ENCODE peak calls at places on chromosomes 12 and 14, in six cellular contexts. One of them, this sample, is unnamed.
A peak's percentile ranks its signal among the peaks of the same experiment; 100 is the strongest.

GRCh38 chr12:43758247-43758727 is 303 bp downstream of the PUS7L start:
- DNase-seq in CD8-positive, alpha-beta T cell: no peak
- DNase-seq in cardiac muscle cell: no peak
- DNase-seq in heart right ventricle: no peak
- DNase-seq in adrenal gland: no peak
- DNase-seq in H9: no peak
- DNase-seq in this sample: no peak

GRCh38 chr12:116241157-116241772 is 36.2 kb downstream of the MED13L start:
- DNase-seq in CD8-positive, alpha-beta T cell: no peak
- DNase-seq in H9: no peak
- DNase-seq in adrenal gland: no peak
- DNase-seq in cardiac muscle cell: no peak
- DNase-seq in heart right ventricle: no peak
- DNase-seq in this sample: no peak

GRCh38 chr14:96576359-96576758 is 74.2 kb downstream of the PAPOLA start:
- DNase-seq in CD8-positive, alpha-beta T cell: no peak
- DNase-seq in H9: no peak
- DNase-seq in heart right ventricle: no peak
- DNase-seq in cardiac muscle cell: no peak
- DNase-seq in adrenal gland: no peak
- DNase-seq in this sample: peak; percentile 76

GRCh38 chr14:74502236-74503019 is 8.9 kb downstream of the ISCA2 start:
- DNase-seq in CD8-positive, alpha-beta T cell: no peak
- DNase-seq in heart right ventricle: no peak
- DNase-seq in H9: peak; percentile 69
- DNase-seq in adrenal gland: no peak
- DNase-seq in cardiac muscle cell: peak; percentile 63
- DNase-seq in this sample: no peak

GRCh38 chr12:16187684-16188083 is 89.8 kb downstream of the SLC15A5 start:
- DNase-seq in H9: no peak
- DNase-seq in heart right ventricle: no peak
- DNase-seq in cardiac muscle cell: no peak
- DNase-seq in adrenal gland: no peak
- DNase-seq in CD8-positive, alpha-beta T cell: no peak
- DNase-seq in this sample: no peak

GRCh38 chr12:3304436-3305135 is 186.4 kb upstream of the PRMT8 start:
- DNase-seq in heart right ventricle: no peak
- DNase-seq in H9: no peak
- DNase-seq in cardiac muscle cell: no peak
- DNase-seq in adrenal gland: no peak
- DNase-seq in CD8-positive, alpha-beta T cell: no peak
- DNase-seq in this sample: no peak

GRCh38 chr12:7994731-7995205 is 37.7 kb upstream of the FOXJ2 start:
- DNase-seq in CD8-positive, alpha-beta T cell: no peak
- DNase-seq in H9: peak; percentile 53
- DNase-seq in heart right ventricle: no peak
- DNase-seq in cardiac muscle cell: no peak
- DNase-seq in adrenal gland: no peak
- DNase-seq in this sample: no peak

GRCh38 chr12:76562158-76562557 is 2.6 kb upstream of the OSBPL8 start:
- DNase-seq in adrenal gland: no peak
- DNase-seq in CD8-positive, alpha-beta T cell: no peak
- DNase-seq in H9: no peak
- DNase-seq in cardiac muscle cell: no peak
- DNase-seq in heart right ventricle: no peak
- DNase-seq in this sample: no peak

GRCh38 chr12:26928661-26929060 is 9.1 kb downstream of the INTS13 start:
- DNase-seq in adrenal gland: no peak
- DNase-seq in H9: no peak
- DNase-seq in cardiac muscle cell: no peak
- DNase-seq in heart right ventricle: no peak
- DNase-seq in CD8-positive, alpha-beta T cell: no peak
- DNase-seq in this sample: no peak

GRCh38 chr14:54123836-54124235 is 167.2 kb upstream of the BMP4 start:
- DNase-seq in adrenal gland: no peak
- DNase-seq in CD8-positive, alpha-beta T cell: no peak
- DNase-seq in H9: no peak
- DNase-seq in heart right ventricle: no peak
- DNase-seq in cardiac muscle cell: no peak
- DNase-seq in this sample: no peak

GRCh38 chr14:101374373-101375338 is 186.6 kb upstream of the DIO3 start:
- DNase-seq in heart right ventricle: no peak
- DNase-seq in adrenal gland: no peak
- DNase-seq in H9: no peak
- DNase-seq in cardiac muscle cell: no peak
- DNase-seq in CD8-positive, alpha-beta T cell: no peak
- DNase-seq in this sample: no peak

GRCh38 chr12:55073043-55074022 is 52.9 kb upstream of the OR9K2 start:
- DNase-seq in cardiac muscle cell: peak; percentile 81
- DNase-seq in H9: peak; percentile 74
- DNase-seq in heart right ventricle: peak; percentile 75
- DNase-seq in adrenal gland: peak; percentile 62
- DNase-seq in CD8-positive, alpha-beta T cell: peak; percentile 72
- DNase-seq in this sample: no peak

GRCh38 chr12:94644141-94644575 is 6.2 kb downstream of the TMCC3 start:
- DNase-seq in H9: no peak
- DNase-seq in adrenal gland: no peak
- DNase-seq in heart right ventricle: no peak
- DNase-seq in CD8-positive, alpha-beta T cell: no peak
- DNase-seq in cardiac muscle cell: no peak
- DNase-seq in this sample: no peak

GRCh38 chr14:48333221-48333910 is 658.0 kb upstream of the MDGA2 start:
- DNase-seq in adrenal gland: no peak
- DNase-seq in cardiac muscle cell: no peak
- DNase-seq in heart right ventricle: no peak
- DNase-seq in CD8-positive, alpha-beta T cell: no peak
- DNase-seq in H9: no peak
- DNase-seq in this sample: no peak

GRCh38 chr12:44296624-44297197 is 460.8 kb downstream of the TMEM117 start:
- DNase-seq in adrenal gland: no peak
- DNase-seq in CD8-positive, alpha-beta T cell: no peak
- DNase-seq in cardiac muscle cell: no peak
- DNase-seq in H9: no peak
- DNase-seq in heart right ventricle: no peak
- DNase-seq in this sample: no peak

GRCh38 chr12:120534203-120534702 is at the start of gene RNF10:
- DNase-seq in cardiac muscle cell: peak; percentile 88
- DNase-seq in adrenal gland: peak; percentile 84
- DNase-seq in heart right ventricle: peak; percentile 86
- DNase-seq in H9: peak; percentile 86
- DNase-seq in CD8-positive, alpha-beta T cell: peak; percentile 59
- DNase-seq in this sample: peak; percentile 94

GRCh38 chr14:67432088-67432564 is 20.2 kb upstream of the PLEK2 start:
- DNase-seq in H9: no peak
- DNase-seq in heart right ventricle: no peak
- DNase-seq in CD8-positive, alpha-beta T cell: no peak
- DNase-seq in cardiac muscle cell: no peak
- DNase-seq in adrenal gland: no peak
- DNase-seq in this sample: no peak

GRCh38 chr14:103247169-103247606 is 86.8 kb upstream of the EIF5 start:
- DNase-seq in H9: no peak
- DNase-seq in cardiac muscle cell: no peak
- DNase-seq in CD8-positive, alpha-beta T cell: no peak
- DNase-seq in heart right ventricle: no peak
- DNase-seq in adrenal gland: no peak
- DNase-seq in this sample: no peak

GRCh38 chr12:14284189-14284722 is 81.2 kb upstream of the ATF7IP start:
- DNase-seq in CD8-positive, alpha-beta T cell: no peak
- DNase-seq in H9: peak; percentile 59
- DNase-seq in cardiac muscle cell: peak; percentile 2
- DNase-seq in heart right ventricle: peak; percentile 47
- DNase-seq in adrenal gland: no peak
- DNase-seq in this sample: no peak

GRCh38 chr14:54471641-54472040 is 17.1 kb downstream of the GMFB start:
- DNase-seq in cardiac muscle cell: no peak
- DNase-seq in H9: no peak
- DNase-seq in adrenal gland: no peak
- DNase-seq in CD8-positive, alpha-beta T cell: no peak
- DNase-seq in heart right ventricle: no peak
- DNase-seq in this sample: no peak

GRCh38 chr12:53224268-53224896 is 7.6 kb downstream of the RARG start:
- DNase-seq in CD8-positive, alpha-beta T cell: no peak
- DNase-seq in heart right ventricle: no peak
- DNase-seq in cardiac muscle cell: peak; percentile 49
- DNase-seq in H9: peak; percentile 95
- DNase-seq in adrenal gland: no peak
- DNase-seq in this sample: no peak

GRCh38 chr14:74739293-74740030 is 23.7 kb upstream of the YLPM1 start:
- DNase-seq in cardiac muscle cell: no peak
- DNase-seq in CD8-positive, alpha-beta T cell: no peak
- DNase-seq in H9: no peak
- DNase-seq in heart right ventricle: no peak
- DNase-seq in adrenal gland: no peak
- DNase-seq in this sample: no peak

GRCh38 chr12:25377475-25378179 is 126.9 kb upstream of the KRAS start:
- DNase-seq in heart right ventricle: no peak
- DNase-seq in adrenal gland: no peak
- DNase-seq in CD8-positive, alpha-beta T cell: no peak
- DNase-seq in cardiac muscle cell: no peak
- DNase-seq in H9: no peak
- DNase-seq in this sample: no peak

GRCh38 chr14:73776194-73776537 is 62.0 kb upstream of the PNMA1 start:
- DNase-seq in CD8-positive, alpha-beta T cell: no peak
- DNase-seq in cardiac muscle cell: no peak
- DNase-seq in H9: no peak
- DNase-seq in heart right ventricle: no peak
- DNase-seq in adrenal gland: no peak
- DNase-seq in this sample: no peak

GRCh38 chr14:54538055-54538454 is 28.3 kb downstream of the CGRRF1 start:
- DNase-seq in cardiac muscle cell: no peak
- DNase-seq in heart right ventricle: no peak
- DNase-seq in adrenal gland: no peak
- DNase-seq in H9: no peak
- DNase-seq in CD8-positive, alpha-beta T cell: no peak
- DNase-seq in this sample: no peak

GRCh38 chr12:110498984-110499706 is 2.8 kb downstream of the VPS29 start:
- DNase-seq in adrenal gland: no peak
- DNase-seq in heart right ventricle: no peak
- DNase-seq in cardiac muscle cell: no peak
- DNase-seq in CD8-positive, alpha-beta T cell: no peak
- DNase-seq in H9: no peak
- DNase-seq in this sample: no peak

GRCh38 chr14:94670692-94671285 is 58.6 kb downstream of the SERPINA3 start:
- DNase-seq in heart right ventricle: no peak
- DNase-seq in H9: no peak
- DNase-seq in adrenal gland: no peak
- DNase-seq in CD8-positive, alpha-beta T cell: no peak
- DNase-seq in cardiac muscle cell: no peak
- DNase-seq in this sample: peak; percentile 53

GRCh38 chr14:61472025-61472672 is 150.8 kb downstream of the PRKCH start:
- DNase-seq in H9: no peak
- DNase-seq in CD8-positive, alpha-beta T cell: no peak
- DNase-seq in heart right ventricle: peak; percentile 54
- DNase-seq in adrenal gland: no peak
- DNase-seq in cardiac muscle cell: peak; percentile 54
- DNase-seq in this sample: no peak

GRCh38 chr14:65949711-65950516 is 536.3 kb upstream of the CCDC196 start:
- DNase-seq in heart right ventricle: peak; percentile 39
- DNase-seq in adrenal gland: peak; percentile 24
- DNase-seq in H9: no peak
- DNase-seq in cardiac muscle cell: peak; percentile 84
- DNase-seq in CD8-positive, alpha-beta T cell: no peak
- DNase-seq in this sample: no peak

GRCh38 chr12:25884024-25884919 is 74.2 kb upstream of the RASSF8 start:
- DNase-seq in H9: peak; percentile 61
- DNase-seq in heart right ventricle: no peak
- DNase-seq in CD8-positive, alpha-beta T cell: no peak
- DNase-seq in cardiac muscle cell: no peak
- DNase-seq in adrenal gland: no peak
- DNase-seq in this sample: no peak

GRCh38 chr14:92556863-92557543 is 43.4 kb downstream of the RIN3 start:
- DNase-seq in CD8-positive, alpha-beta T cell: no peak
- DNase-seq in adrenal gland: no peak
- DNase-seq in heart right ventricle: no peak
- DNase-seq in H9: no peak
- DNase-seq in cardiac muscle cell: no peak
- DNase-seq in this sample: no peak
- TF ChIP-seq CTCF in CD8-positive, alpha-beta T cell: no peak
- TF ChIP-seq CTCF in adrenal gland: no peak
- TF ChIP-seq CTCF in heart right ventricle: no peak
- TF ChIP-seq CTCF in H9: no peak
- TF ChIP-seq CTCF in cardiac muscle cell: no peak
- TF ChIP-seq CTCF in this sample: no peak

DNA sequence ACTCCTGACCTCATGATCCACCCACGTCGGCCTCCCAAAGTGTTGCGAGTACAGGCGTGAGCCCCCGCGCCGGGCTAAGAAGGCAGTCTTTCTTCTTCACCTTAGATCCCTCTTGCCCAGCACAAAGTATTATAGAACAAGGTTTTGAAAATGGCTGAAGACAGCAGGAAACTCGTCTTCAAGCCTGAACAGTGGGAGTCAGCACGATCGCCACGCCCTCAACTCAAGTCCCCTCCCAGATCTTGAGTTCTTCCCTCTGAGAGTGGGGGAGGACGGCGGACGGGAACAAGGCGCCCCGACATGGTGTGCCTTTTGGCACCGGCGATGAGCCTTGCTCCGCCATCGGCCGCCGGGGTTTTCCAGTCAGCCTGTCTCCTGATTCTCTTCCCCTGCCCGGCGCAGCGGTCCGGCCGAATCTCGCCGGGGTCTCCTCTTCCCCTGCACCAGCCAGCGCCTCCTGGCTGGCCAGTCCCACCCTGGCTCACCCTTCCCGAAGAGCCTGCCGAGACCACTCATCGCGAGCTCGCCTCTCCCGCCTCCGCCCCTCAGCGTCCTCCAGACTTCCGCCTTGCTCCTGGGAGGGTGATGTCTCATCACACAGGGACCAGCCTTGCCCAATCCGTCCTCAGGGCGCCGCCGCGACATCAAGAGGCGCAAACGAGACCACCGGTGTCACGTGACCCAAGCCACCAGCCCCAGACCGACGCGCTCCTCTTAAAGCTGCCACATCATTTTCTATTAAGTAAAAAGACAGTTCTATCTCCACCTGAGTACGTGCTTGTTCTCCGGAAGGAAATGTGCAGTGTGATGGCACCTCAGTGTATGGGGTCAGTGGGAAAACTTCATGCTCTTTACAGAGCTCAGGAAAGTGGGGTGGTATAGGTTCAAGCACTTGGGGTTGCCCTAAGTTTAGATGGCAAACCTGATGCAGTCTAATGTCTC is at the start of gene CHMP4A:
- DNase-seq in cardiac muscle cell: peak; percentile 99
- DNase-seq in H9: peak; percentile 99
- DNase-seq in CD8-positive, alpha-beta T cell: peak; percentile 95
- DNase-seq in adrenal gland: peak; percentile 94
- DNase-seq in heart right ventricle: peak; percentile 97
- DNase-seq in this sample: peak; percentile 99
- TF ChIP-seq CTCF in cardiac muscle cell: peak; percentile 19
- TF ChIP-seq CTCF in H9: peak; percentile 27
- TF ChIP-seq CTCF in CD8-positive, alpha-beta T cell: no peak
- TF ChIP-seq CTCF in adrenal gland: peak; percentile 40
- TF ChIP-seq CTCF in heart right ventricle: peak; percentile 46
- TF ChIP-seq CTCF in this sample: no peak

GRCh38 chr12:17278946-17279345 is 673.0 kb upstream of the LMO3 start:
- DNase-seq in heart right ventricle: no peak
- DNase-seq in cardiac muscle cell: peak; percentile 8
- DNase-seq in H9: no peak
- DNase-seq in adrenal gland: no peak
- DNase-seq in CD8-positive, alpha-beta T cell: no peak
- DNase-seq in this sample: no peak
- TF ChIP-seq CTCF in heart right ventricle: no peak
- TF ChIP-seq CTCF in cardiac muscle cell: no peak
- TF ChIP-seq CTCF in H9: peak; percentile 64
- TF ChIP-seq CTCF in adrenal gland: no peak
- TF ChIP-seq CTCF in CD8-positive, alpha-beta T cell: no peak
- TF ChIP-seq CTCF in this sample: no peak

GRCh38 chr14:92800012-92800411 is 5.9 kb downstream of the GOLGA5 start:
- DNase-seq in CD8-positive, alpha-beta T cell: no peak
- DNase-seq in heart right ventricle: no peak
- DNase-seq in cardiac muscle cell: no peak
- DNase-seq in H9: no peak
- DNase-seq in adrenal gland: no peak
- DNase-seq in this sample: no peak
- TF ChIP-seq CTCF in CD8-positive, alpha-beta T cell: no peak
- TF ChIP-seq CTCF in heart right ventricle: no peak
- TF ChIP-seq CTCF in cardiac muscle cell: no peak
- TF ChIP-seq CTCF in H9: no peak
- TF ChIP-seq CTCF in adrenal gland: no peak
- TF ChIP-seq CTCF in this sample: no peak